ENCODE peak calls at places on chromosomes 6 and 20, in four cellular contexts. U is GM12865, S is fibroblast of the aortic adventitia, T is fibroblast of villous mesenchyme. F is an unnamed sample.

GRCh38 chr6:135600086-135600702 is 102.7 kb upstream of the AHI1 start:
- DNase-seq in U (no peak), S (no peak), T (no peak), F (no peak)

GRCh38 chr6:168292911-168293310 is 26.7 kb downstream of the DACT2 start:
- DNase-seq in U (no peak), S (no peak), T (no peak), F (no peak)

GRCh38 chr20:37414133-37414532 is 68.2 kb downstream of the SRC start:
- DNase-seq in U (no peak), S (no peak), T (no peak), F (no peak)

GRCh38 chr6:106591111-106591825 is 38.0 kb downstream of the RTN4IP1 start:
- DNase-seq in U (no peak), S (peak; percentile 85), T (peak; percentile 55), F (no peak)

GRCh38 chr6:141024526-141024925 is 1108.2 kb upstream of the GJE1 start:
- DNase-seq in U (no peak), S (peak; percentile 27), T (no peak), F (no peak)

GRCh38 chr6:11236351-11236750 is 3.9 kb upstream of the NEDD9 start:
- DNase-seq in U (peak; percentile 67), S (no peak), T (no peak), F (peak; percentile 45)

GRCh38 chr20:9392892-9393857 is 121.2 kb upstream of the LAMP5 start:
- DNase-seq in U (peak; percentile 57), S (peak; percentile 74), T (peak; percentile 67), F (peak; percentile 36)

GRCh38 chr20:6094038-6094437 is 28.8 kb downstream of the FERMT1 start:
- DNase-seq in U (no peak), S (no peak), T (no peak), F (no peak)

GRCh38 chr6:42339991-42340401 is 111.7 kb downstream of the TRERF1 start:
- DNase-seq in U (peak; percentile 84), S (no peak), T (no peak), F (peak; percentile 67)

GRCh38 chr6:141248056-141248799 is 884.5 kb upstream of the GJE1 start:
- DNase-seq in U (peak; percentile 35), S (no peak), T (peak; percentile 28), F (peak; percentile 10)

GRCh38 chr6:128981716-128982115 is 98.8 kb downstream of the LAMA2 start:
- DNase-seq in U (no peak), S (no peak), T (no peak), F (no peak)

GRCh38 chr6:170152111-170152926 is 138.6 kb downstream of the DLL1 start:
- DNase-seq in U (no peak), S (no peak), T (no peak), F (no peak)

GRCh38 chr6:130460934-130461333 is 95.1 kb downstream of the TMEM200A start:
- DNase-seq in U (no peak), S (no peak), T (no peak), F (no peak)

GRCh38 chr6:87939776-87940175 is 107.9 kb upstream of the SPACA1 start:
- DNase-seq in U (no peak), S (no peak), T (no peak), F (no peak)

GRCh38 chr6:113630738-113631535 is 226.2 kb upstream of the MARCKS start:
- DNase-seq in U (peak; percentile 96), S (peak; percentile 60), T (peak; percentile 64), F (peak; percentile 45)

GRCh38 chr20:34516874-34517542 is 786 bp downstream of the DYNLRB1 start:
- DNase-seq in U (peak; percentile 50), S (peak; percentile 20), T (peak; percentile 32), F (peak; percentile 54)

GRCh38 chr6:82270791-82271392 is 23.3 kb upstream of the IBTK start:
- DNase-seq in U (peak; percentile 54), S (peak; percentile 68), T (peak; percentile 48), F (peak; percentile 52)

GRCh38 chr20:37314617-37315292 is 25.3 kb downstream of the MANBAL start:
- DNase-seq in U (no peak), S (peak; percentile 65), T (peak; percentile 81), F (no peak)

GRCh38 chr20:21099653-21100589 is 6.2 kb downstream of the LINC00237 start:
- DNase-seq in U (peak; percentile 55), S (peak; percentile 17), T (peak; percentile 11), F (peak; percentile 41)

GRCh38 chr20:1242530-1242929 is 16.7 kb downstream of the RAD21L1 start:
- DNase-seq in U (no peak), S (peak; percentile 81), T (peak; percentile 86), F (no peak)

GRCh38 chr20:54028276-54029011 is 42.0 kb downstream of the BCAS1 start:
- DNase-seq in U (no peak), S (no peak), T (no peak), F (no peak)

GRCh38 chr6:133945158-133945557 is 7.9 kb upstream of the TBPL1 start:
- DNase-seq in U (no peak), S (no peak), T (no peak), F (no peak)

GRCh38 chr6:156395276-156395675 is 381.9 kb upstream of the ARID1B start:
- DNase-seq in U (peak; percentile 86), S (no peak), T (no peak), F (peak; percentile 32)

GRCh38 chr20:24164360-24164759 is 175.8 kb upstream of the GGTLC1 start:
- DNase-seq in U (peak; percentile 8), S (no peak), T (no peak), F (no peak)

GRCh38 chr20:25054995-25055629 is 2.8 kb downstream of the ACSS1 start:
- DNase-seq in U (no peak), S (peak; percentile 47), T (peak; percentile 10), F (no peak)

GRCh38 chr6:166500246-166500645 is 86.2 kb downstream of the RAMACL start:
- DNase-seq in U (no peak), S (no peak), T (no peak), F (no peak)

GRCh38 chr20:10686356-10687169 is 12.8 kb upstream of the JAG1 start:
- DNase-seq in U (no peak), S (no peak), T (no peak), F (no peak)

GRCh38 chr20:20430066-20430465 is 62.2 kb downstream of the INSM1 start:
- DNase-seq in U (no peak), S (no peak), T (no peak), F (no peak)

GRCh38 chr6:118650500-118651281 is 700 bp downstream of the CEP85L start:
- DNase-seq in U (peak; percentile 63), S (peak; percentile 56), T (peak; percentile 58), F (peak; percentile 46)